ENCODE peak calls at places on chromosomes 7 and 10, in nine cellular contexts. Z, L, Y, W, C, J, X, V and R are unnamed samples. For H3K36me3, the result is how much of the 10 kb centered on the place peaks cover.

GRCh38 chr10:63491558-63492316 is 26.0 kb upstream of the JMJD1C start:
- DNase-seq in Z (no peak), L (peak), Y (no peak), W (no peak), C (peak), J (peak), X (peak), V (no peak), R (no peak)

GRCh38 chr7:21142081-21142480 is 285.8 kb upstream of the SP4 start:
- DNase-seq in Z (no peak), L (no peak), Y (no peak), W (no peak), C (no peak), J (no peak), X (no peak), V (peak), R (no peak)

GRCh38 chr7:30757343-30757695 is 5.4 kb downstream of the INMT start:
- DNase-seq in Z (no peak), L (no peak), Y (no peak), W (no peak), C (no peak), J (no peak), X (peak), V (no peak), R (no peak)

GRCh38 chr10:49322371-49323170 is 23.6 kb downstream of the C10orf71 start:
- DNase-seq in Z (no peak), L (no peak), Y (no peak), W (no peak), C (peak), J (no peak), X (no peak), V (no peak), R (no peak)

GRCh38 chr7:71868797-71869196 is 543.3 kb downstream of the CALN1 start:
- DNase-seq in Z (no peak), L (no peak), Y (no peak), W (no peak), C (no peak), J (peak), X (no peak), V (no peak), R (no peak)

GRCh38 chr10:126598009-126598408 is 72.5 kb downstream of the C10orf90 start:
- DNase-seq in Z (no peak), L (peak), Y (peak), W (no peak), C (no peak), J (no peak), X (no peak), V (peak), R (no peak)

GRCh38 chr10:71251319-71251718 is 38.9 kb downstream of the UNC5B start:
- DNase-seq in Z (no peak), L (no peak), Y (peak), W (no peak), C (no peak), J (no peak), X (no peak), V (no peak), R (no peak)

GRCh38 chr10:4066581-4067403 is 281.8 kb upstream of the KLF6 start:
- DNase-seq in Z (no peak), L (no peak), Y (no peak), W (no peak), C (no peak), J (no peak), X (no peak), V (no peak), R (no peak)

GRCh38 chr7:133265821-133266220 is 12.9 kb downstream of the EXOC4 start:
- DNase-seq in Z (no peak), L (no peak), Y (no peak), W (no peak), C (no peak), J (no peak), X (no peak), V (no peak), R (no peak)

GRCh38 chr10:53406532-53406931 is 633.9 kb upstream of the MBL2 start:
- DNase-seq in Z (no peak), L (no peak), Y (no peak), W (no peak), C (no peak), J (no peak), X (no peak), V (no peak), R (no peak)

GRCh38 chr10:50514995-50515394 is 108.8 kb downstream of the SGMS1 start:
- DNase-seq in Z (no peak), L (no peak), Y (no peak), W (no peak), C (no peak), J (no peak), X (no peak), V (no peak), R (no peak)

GRCh38 chr7:85748861-85749260 is 562.0 kb upstream of the SEMA3D start:
- DNase-seq in Z (no peak), L (no peak), Y (no peak), W (peak), C (no peak), J (no peak), X (no peak), V (no peak), R (no peak)

GRCh38 chr10:31359979-31360378 is 41.0 kb downstream of the ZEB1 start:
- DNase-seq in Z (no peak), L (no peak), Y (no peak), W (no peak), C (no peak), J (no peak), X (no peak), V (no peak), R (no peak)

GRCh38 chr7:158863611-158864506 is 7.5 kb downstream of the DYNC2I1 start:
- DNase-seq in Z (peak), L (peak), Y (peak), W (peak), C (peak), J (peak), X (peak), V (peak), R (peak)

GRCh38 chr10:100899181-100899580 is 13.6 kb upstream of the SLF2 start:
- DNase-seq in Z (no peak), L (no peak), Y (no peak), W (no peak), C (no peak), J (no peak), X (no peak), V (no peak), R (no peak)
- TF ChIP-seq CTCF in Z (no peak), L (no peak), Y (no peak), W (no peak), C (no peak), J (no peak), X (no peak), V (no peak), R (no peak)

DNA sequence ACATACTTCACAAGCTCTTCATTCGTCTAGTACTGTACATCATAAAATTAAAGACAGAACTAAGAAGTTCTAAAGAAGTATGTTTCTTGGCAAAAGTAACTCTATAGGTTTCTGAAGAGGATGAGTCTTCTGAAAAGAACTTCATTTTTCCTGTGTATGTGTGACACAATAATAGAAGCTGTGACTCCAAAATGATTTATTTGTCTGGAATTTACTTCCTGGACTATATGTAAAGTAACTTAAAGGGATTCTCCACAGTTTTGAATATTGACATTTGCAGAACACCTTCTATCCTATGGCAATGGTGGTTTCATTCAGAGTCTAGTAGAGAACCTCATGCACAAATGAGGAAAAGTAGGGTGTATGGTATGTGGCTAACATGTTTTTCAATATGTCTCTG is 19.8 kb upstream of the CLDN12 start:
- DNase-seq in Z (no peak), L (no peak), Y (no peak), W (no peak), C (no peak), J (no peak), X (no peak), V (no peak), R (no peak)
- H3K36me3 ChIP-seq in Z (under half), L (under half), Y (half or more), W (under half), C (half or more), J (under half), X (half or more), V (under half), R (under half)

DNA sequence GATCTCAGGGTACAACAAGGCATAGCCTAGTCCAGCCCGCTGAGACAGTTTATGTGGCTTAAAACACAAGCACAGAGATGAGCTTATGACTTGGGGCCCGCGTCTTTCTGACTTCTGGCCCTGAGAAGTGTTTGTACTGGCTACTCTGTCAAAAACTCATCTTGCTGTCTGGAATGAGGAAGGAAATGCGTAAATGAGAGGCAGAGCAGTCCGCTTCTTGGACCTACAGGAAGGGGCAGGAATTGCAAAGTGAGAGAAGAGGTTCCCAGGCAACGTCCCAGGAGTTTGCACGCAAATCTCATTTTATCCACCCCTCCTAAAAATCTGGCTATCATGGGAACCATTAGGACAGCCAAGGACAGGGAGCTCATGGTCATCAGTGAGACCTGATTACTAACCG is 5.5 kb downstream of the ANXA11 start:
- DNase-seq in Z (no peak), L (peak), Y (no peak), W (peak), C (peak), J (no peak), X (no peak), V (no peak), R (no peak)
- TF ChIP-seq CTCF in Z (no peak), L (no peak), Y (peak), W (peak), C (peak), J (no peak), X (peak), V (no peak), R (peak)

GRCh38 chr7:73487486-73487885 is 34.6 kb downstream of the BAZ1B start:
- DNase-seq in Z (no peak), L (no peak), Y (no peak), W (no peak), C (no peak), J (no peak), X (no peak), V (no peak), R (no peak)
- H3K36me3 ChIP-seq in Z (under half), L (half or more), Y (half or more), W (under half), C (half or more), J (under half), X (half or more), V (half or more), R (under half)